ENCODE peak calls at places on chromosomes 5 and 9, in four cellular contexts. D, A, N and B are unnamed samples. For H3K4me1, the result is how much of the 10 kb centered on the place peaks cover.

GRCh38 chr5:57334475-57334874 is 148.1 kb downstream of the ACTBL2 start:
- DNase-seq in D (no peak), A (no peak), N (peak), B (no peak)

GRCh38 chr5:161299053-161299452 is 247.5 kb downstream of the GABRB2 start:
- DNase-seq in D (no peak), A (no peak), N (no peak), B (no peak)

GRCh38 chr5:137605377-137605776 is 106.3 kb upstream of the SPOCK1 start:
- DNase-seq in D (peak), A (no peak), N (no peak), B (no peak)

GRCh38 chr5:144697847-144698262 is 527.2 kb downstream of the KCTD16 start:
- DNase-seq in D (no peak), A (no peak), N (peak), B (no peak)

GRCh38 chr9:96413312-96414221 is 4.6 kb downstream of the ZNF367 start:
- DNase-seq in D (no peak), A (no peak), N (no peak), B (no peak)

GRCh38 chr5:88724201-88724600 is 158.8 kb downstream of the MEF2C start:
- DNase-seq in D (no peak), A (no peak), N (peak), B (no peak)

GRCh38 chr5:134111741-134112647 is 2.5 kb upstream of the TCF7 start:
- DNase-seq in D (no peak), A (no peak), N (peak), B (no peak)

GRCh38 chr5:178331491-178331981 is 98.9 kb upstream of the PHYKPL start:
- DNase-seq in D (no peak), A (no peak), N (no peak), B (no peak)

GRCh38 chr9:27861887-27862286 is 288.6 kb upstream of the C9orf72 start:
- DNase-seq in D (no peak), A (no peak), N (no peak), B (no peak)

GRCh38 chr9:133203506-133204075 is 5.5 kb downstream of the OBP2B start:
- DNase-seq in D (no peak), A (no peak), N (no peak), B (no peak)

GRCh38 chr9:133204335-133204992 is 4.6 kb downstream of the OBP2B start:
- DNase-seq in D (no peak), A (no peak), N (no peak), B (no peak)

GRCh38 chr9:133202145-133202513 is 6.9 kb downstream of the OBP2B start:
- DNase-seq in D (no peak), A (no peak), N (no peak), B (no peak)

GRCh38 chr9:133201424-133202144 is 7.5 kb downstream of the OBP2B start:
- DNase-seq in D (no peak), A (no peak), N (no peak), B (no peak)

DNA sequence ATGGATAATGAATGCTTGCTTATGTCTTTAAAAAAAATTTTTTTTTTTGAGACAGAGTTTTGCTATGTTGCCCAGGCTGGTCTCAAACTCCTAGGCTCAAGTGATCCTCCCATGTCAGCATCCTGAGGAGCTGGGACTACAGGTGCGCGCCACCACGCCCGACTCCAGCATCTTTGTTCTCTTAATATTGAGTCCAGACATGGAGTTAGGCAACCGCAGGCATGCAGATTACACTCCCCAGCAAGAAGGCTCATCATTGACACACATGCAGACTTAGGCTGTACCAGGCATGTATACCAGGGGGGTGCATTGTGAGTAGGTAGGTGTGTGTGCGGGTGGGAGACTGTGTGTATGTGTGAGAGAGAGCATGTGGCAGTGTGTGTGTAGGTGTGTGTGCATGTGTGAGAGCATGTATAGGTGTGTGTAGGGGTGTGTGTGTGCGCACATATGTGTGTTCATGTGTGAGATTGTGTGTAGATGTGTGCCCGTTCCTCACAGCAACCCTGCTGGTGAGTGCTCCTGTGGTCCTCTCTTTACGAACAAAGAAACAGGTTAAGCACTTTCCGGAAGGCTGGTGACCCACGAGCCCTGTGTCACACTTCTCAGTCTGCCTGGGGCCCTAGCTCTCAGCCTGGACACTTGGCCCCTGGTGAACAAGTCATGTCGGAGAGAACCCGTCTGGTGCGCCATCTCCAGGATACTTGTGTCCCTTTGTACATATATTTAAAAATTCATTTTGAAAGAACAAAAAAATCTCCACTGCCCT is 6.2 kb downstream of the OBP2B start:
- DNase-seq in D (no peak), A (no peak), N (no peak), B (no peak)
- H3K4me3 ChIP-seq in D (no peak), A (no peak), N (no peak), B (no peak)

DNA sequence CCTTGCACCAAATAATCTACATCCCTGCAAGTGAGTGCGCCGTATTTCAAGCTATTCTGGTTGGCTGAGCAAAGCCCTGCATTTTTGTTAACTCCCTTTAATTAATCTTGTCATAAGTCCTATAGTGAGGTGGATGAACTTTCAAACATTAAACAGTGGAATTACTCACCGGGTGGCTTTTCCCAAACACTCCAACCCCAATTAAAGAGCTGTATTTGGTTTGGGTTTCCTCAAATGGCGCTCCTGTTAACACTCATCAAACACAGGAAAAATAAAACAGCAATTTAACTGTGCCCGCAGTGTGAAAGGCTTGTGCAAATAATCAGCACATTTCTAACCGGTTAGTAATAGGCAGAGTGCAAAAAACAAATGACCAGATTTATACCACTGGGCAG is 662.7 kb upstream of the ZNF608 start:
- DNase-seq in D (no peak), A (no peak), N (peak), B (no peak)
- H3K4me1 ChIP-seq in D (under half), A (under half), N (under half), B (under half)

DNA sequence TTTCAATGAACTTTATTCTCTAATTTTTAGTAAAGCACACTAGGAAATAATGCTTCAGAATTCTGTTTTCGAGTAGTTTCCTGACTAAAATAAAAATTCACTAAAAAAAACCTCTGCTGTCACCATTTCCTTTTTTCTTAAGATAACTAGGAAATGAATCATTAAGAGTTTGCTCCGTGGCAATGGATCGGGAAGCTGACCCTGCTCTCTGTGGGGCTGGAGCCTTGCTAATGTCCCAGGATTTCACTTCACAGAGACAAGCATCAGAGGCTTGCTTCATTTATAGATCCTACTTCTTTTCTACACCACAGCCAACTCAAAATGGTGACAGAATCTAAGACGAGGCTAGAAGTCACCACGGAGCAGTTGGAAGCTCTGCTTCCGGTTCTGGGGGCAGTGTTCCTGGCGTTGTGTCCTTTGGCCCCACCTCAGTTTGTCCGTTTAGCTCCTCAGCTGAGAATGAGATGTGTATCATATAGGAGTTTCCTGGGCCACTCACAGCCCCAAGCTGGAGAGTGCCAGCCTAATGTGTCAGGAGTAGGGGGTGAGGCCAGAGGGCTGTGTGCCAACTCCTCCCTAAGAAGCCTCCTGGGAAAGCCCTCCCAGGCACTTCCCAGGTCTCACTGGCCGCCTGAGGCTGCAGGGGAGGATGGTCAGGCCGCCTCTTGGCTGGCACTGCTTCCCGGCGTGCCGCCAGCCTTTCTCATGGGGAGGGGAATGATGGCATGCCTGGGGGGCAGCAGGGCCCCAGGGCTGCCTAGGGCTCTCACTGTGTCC is 19.6 kb downstream of the TENT4A start:
- DNase-seq in D (no peak), A (no peak), N (peak), B (no peak)
- H3K4me3 ChIP-seq in D (no peak), A (no peak), N (peak), B (no peak)

GRCh38 chr5:55866485-55866884 is 15.3 kb downstream of the IL31RA start:
- DNase-seq in D (no peak), A (no peak), N (no peak), B (no peak)

GRCh38 chr5:55866934-55867333 is 15.8 kb downstream of the IL31RA start:
- DNase-seq in D (no peak), A (no peak), N (no peak), B (no peak)

GRCh38 chr5:55868846-55869245 is 17.7 kb downstream of the IL31RA start:
- DNase-seq in D (no peak), A (peak), N (peak), B (no peak)

GRCh38 chr5:55864606-55865541 is 13.7 kb downstream of the IL31RA start:
- DNase-seq in D (no peak), A (no peak), N (peak), B (no peak)

GRCh38 chr5:55865831-55866230 is 14.7 kb downstream of the IL31RA start:
- DNase-seq in D (no peak), A (no peak), N (peak), B (no peak)
- H3K4me1 ChIP-seq in D (under half), A (under half), N (under half), B (under half)

GRCh38 chr5:95960802-95961616 is 642 bp downstream of the ELL2 start:
- DNase-seq in D (no peak), A (peak), N (peak), B (peak)

GRCh38 chr5:95961617-95962474 is at the start of gene ELL2:
- DNase-seq in D (peak), A (peak), N (peak), B (peak)

GRCh38 chr5:95963650-95964410 is 2.2 kb upstream of the ELL2 start:
- DNase-seq in D (no peak), A (no peak), N (no peak), B (no peak)

GRCh38 chr5:95962475-95962773 is 773 bp upstream of the ELL2 start:
- DNase-seq in D (no peak), A (no peak), N (no peak), B (no peak)

GRCh38 chr5:95962785-95963184 is 1.1 kb upstream of the ELL2 start:
- DNase-seq in D (no peak), A (no peak), N (no peak), B (no peak)
- H3K4me3 ChIP-seq in D (no peak), A (peak), N (no peak), B (no peak)

GRCh38 chr5:93601053-93601429 is 18.0 kb downstream of the NR2F1 start:
- DNase-seq in D (no peak), A (no peak), N (no peak), B (no peak)

GRCh38 chr5:93599427-93600146 is 16.6 kb downstream of the NR2F1 start:
- DNase-seq in D (no peak), A (no peak), N (peak), B (no peak)

GRCh38 chr5:93598141-93598996 is 15.3 kb downstream of the NR2F1 start:
- DNase-seq in D (no peak), A (no peak), N (peak), B (no peak)

GRCh38 chr5:93600409-93601052 is 17.5 kb downstream of the NR2F1 start:
- DNase-seq in D (no peak), A (no peak), N (peak), B (no peak)

GRCh38 chr5:93598997-93599371 is 16.0 kb downstream of the NR2F1 start:
- DNase-seq in D (no peak), A (no peak), N (no peak), B (no peak)
- H3K4me1 ChIP-seq in D (under half), A (under half), N (under half), B (under half)

DNA sequence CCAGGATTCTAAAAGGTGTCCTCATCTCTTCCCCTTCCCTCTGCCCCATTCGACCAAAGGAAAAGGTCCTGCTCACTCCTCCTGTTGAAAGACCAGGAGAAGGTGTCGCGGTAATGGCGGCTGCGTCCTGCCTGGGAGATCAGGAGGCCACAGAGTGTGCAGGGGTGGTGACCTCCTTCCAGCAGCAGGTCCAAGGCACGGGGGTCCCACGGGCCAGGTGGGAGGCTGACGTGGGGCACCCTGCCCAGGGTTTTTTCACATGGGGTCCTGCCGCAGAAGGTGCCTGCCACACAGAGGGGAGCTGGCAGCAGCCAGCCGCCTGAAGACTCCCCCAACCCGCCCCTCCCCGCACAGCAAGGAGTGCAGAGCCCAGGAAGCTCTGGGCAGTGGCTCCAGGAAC is 22.2 kb upstream of the ADAMTS2 start:
- DNase-seq in D (no peak), A (no peak), N (no peak), B (no peak)
- H3K4me3 ChIP-seq in D (no peak), A (no peak), N (no peak), B (no peak)

GRCh38 chr5:176530406-176530982 is 6.7 kb downstream of the RNF44 start:
- DNase-seq in D (no peak), A (no peak), N (no peak), B (no peak)
- H3K4me1 ChIP-seq in D (under half), A (under half), N (under half), B (half or more)

GRCh38 chr5:151755383-151755782 is 3.0 kb downstream of the ATOX1 start:
- DNase-seq in D (no peak), A (no peak), N (no peak), B (no peak)
- H3K4me3 ChIP-seq in D (no peak), A (no peak), N (no peak), B (no peak)

DNA sequence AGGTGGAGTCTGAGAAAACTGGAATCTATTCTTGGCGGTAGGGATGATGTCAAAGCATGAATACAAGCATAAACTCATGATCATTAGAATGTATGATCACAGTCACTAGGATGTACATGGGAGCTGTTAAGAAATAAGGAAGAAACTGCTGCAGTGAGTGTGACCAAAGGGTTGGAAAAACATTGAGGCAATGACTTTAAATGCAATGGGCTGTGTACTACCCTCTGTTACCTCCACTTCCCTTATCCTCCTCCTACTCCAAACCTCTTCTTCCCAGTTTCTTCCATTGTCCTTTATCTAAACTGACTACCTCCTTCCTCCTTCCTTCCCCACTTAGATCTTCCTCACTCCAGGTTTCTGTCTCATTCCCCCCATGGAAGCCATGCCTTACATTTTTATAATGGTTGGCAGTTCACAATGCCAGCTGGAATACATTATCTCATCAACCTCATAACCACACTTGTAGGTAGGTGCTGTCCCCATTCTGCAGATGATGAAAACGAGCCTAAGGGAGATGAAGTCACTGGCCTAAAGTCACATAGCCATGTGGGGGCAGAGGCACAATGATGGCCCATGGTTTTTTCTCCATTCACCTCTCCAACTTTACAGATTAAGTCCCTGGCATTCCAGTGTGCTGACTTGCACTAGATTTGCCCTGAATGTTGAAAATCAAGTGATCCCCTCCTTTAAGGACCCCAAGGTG is 22.0 kb upstream of the TNFSF15 start:
- DNase-seq in D (no peak), A (no peak), N (no peak), B (no peak)
- H3K4me1 ChIP-seq in D (under half), A (under half), N (under half), B (under half)